ENCODE peak calls at places on chromosome 14, in five cellular contexts. P is uterus, S is A549, A is Peyer's patch, V is IMR-90. T is an unnamed sample.

GRCh38 chr14:93493054-93493453 is 62.3 kb downstream of the UNC79 start:
- DNase-seq in P (no peak), S (no peak), A (no peak), V (no peak), T (no peak)

GRCh38 chr14:35534884-35535793 is 1.2 kb downstream of the INSM2 start:
- DNase-seq in P (no peak), S (peak; percentile 53), A (peak; percentile 72), V (peak; percentile 62), T (no peak)

GRCh38 chr14:96574633-96575191 is 72.5 kb downstream of the PAPOLA start:
- DNase-seq in P (peak; percentile 30), S (no peak), A (no peak), V (peak; percentile 82), T (no peak)

GRCh38 chr14:70616646-70617045 is 16.2 kb upstream of the MED6 start:
- DNase-seq in P (no peak), S (no peak), A (no peak), V (no peak), T (no peak)

GRCh38 chr14:68251766-68252100 is 432.2 kb downstream of the RAD51B start:
- DNase-seq in P (no peak), S (no peak), A (no peak), V (no peak), T (no peak)

GRCh38 chr14:70130498-70130897 is 58.3 kb downstream of the SLC8A3 start:
- DNase-seq in P (no peak), S (no peak), A (no peak), V (no peak), T (no peak)

GRCh38 chr14:68165274-68165843 is 345.8 kb downstream of the RAD51B start:
- DNase-seq in P (no peak), S (peak; percentile 61), A (no peak), V (no peak), T (no peak)

GRCh38 chr14:93049295-93049694 is 66.4 kb downstream of the ITPK1 start:
- DNase-seq in P (no peak), S (peak; percentile 26), A (peak; percentile 89), V (no peak), T (no peak)

GRCh38 chr14:87613856-87614255 is 379.1 kb downstream of the GALC start:
- DNase-seq in P (no peak), S (no peak), A (no peak), V (no peak), T (no peak)

GRCh38 chr14:74568896-74569295 is 43.1 kb downstream of the LTBP2 start:
- DNase-seq in P (no peak), S (no peak), A (peak; percentile 25), V (no peak), T (no peak)

GRCh38 chr14:46988312-46988711 is 336.7 kb upstream of the RPL10L start:
- DNase-seq in P (no peak), S (no peak), A (no peak), V (no peak), T (no peak)

GRCh38 chr14:35261774-35262173 is 30.4 kb upstream of the PSMA6 start:
- DNase-seq in P (no peak), S (peak; percentile 10), A (no peak), V (peak; percentile 7), T (no peak)

GRCh38 chr14:58298880-58299664 is 717 bp downstream of the ARID4A start:
- DNase-seq in P (peak; percentile 29), S (no peak), A (no peak), V (no peak), T (no peak)

GRCh38 chr14:88154321-88154720 is 149.4 kb downstream of the GPR65 start:
- DNase-seq in P (no peak), S (no peak), A (no peak), V (no peak), T (peak; percentile 58)

GRCh38 chr14:77040059-77040308 is 11.5 kb upstream of the IRF2BPL start:
- DNase-seq in P (no peak), S (no peak), A (no peak), V (no peak), T (no peak)

GRCh38 chr14:89429206-89430091 is 12.4 kb upstream of the FOXN3 start:
- DNase-seq in P (no peak), S (no peak), A (no peak), V (peak; percentile 19), T (no peak)

GRCh38 chr14:23321572-23322547 is 603 bp downstream of the PABPN1 start:
- DNase-seq in P (peak; percentile 44), S (peak; percentile 44), A (peak; percentile 78), V (peak; percentile 54), T (no peak)
- TF ChIP-seq POLR2A in P (no peak), S (peak; percentile 42), A (peak; percentile 59), V (peak; percentile 82), T (no peak)

GRCh38 chr14:55062517-55063351 is 11.3 kb downstream of the MAPK1IP1L start:
- DNase-seq in P (no peak), S (no peak), A (no peak), V (no peak), T (no peak)
- H3K4me1 ChIP-seq in P (no peaks in the 10 kb centered on the region), S (no peaks in the 10 kb centered on the region), A (no peaks in the 10 kb centered on the region), V (peaks cover 6% of the 10 kb centered on the region), T (peaks cover 16% of the 10 kb centered on the region)

GRCh38 chr14:24233538-24233866 is 773 bp downstream of the GMPR2 start:
- DNase-seq in P (no peak), S (peak; percentile 21), A (no peak), V (no peak), T (no peak)

GRCh38 chr14:24234095-24235020 is 1.6 kb downstream of the GMPR2 start:
- DNase-seq in P (no peak), S (no peak), A (no peak), V (no peak), T (no peak)

GRCh38 chr14:24231263-24232120 is 675 bp downstream of the NEDD8 start:
- DNase-seq in P (no peak), S (no peak), A (no peak), V (no peak), T (no peak)

GRCh38 chr14:24232121-24232644 is at the start of gene NEDD8:
- DNase-seq in P (peak; percentile 96), S (peak; percentile 89), A (peak; percentile 94), V (peak; percentile 97), T (peak; percentile 98)

GRCh38 chr14:24232645-24233537 is at the start of gene GMPR2:
- DNase-seq in P (no peak), S (no peak), A (no peak), V (no peak), T (no peak)
- TF ChIP-seq POLR2A in P (no peak), S (no peak), A (no peak), V (peak; percentile 1), T (no peak)

GRCh38 chr14:102616318-102616717 is 23.9 kb downstream of the RCOR1 start:
- DNase-seq in P (no peak), S (peak; percentile 11), A (no peak), V (no peak), T (no peak)
- H3K4me1 ChIP-seq in P (no peaks in the 10 kb centered on the region), S (peaks cover 14% of the 10 kb centered on the region), A (no peaks in the 10 kb centered on the region), V (peaks cover 3% of the 10 kb centered on the region), T (peaks cover 19% of the 10 kb centered on the region)

GRCh38 chr14:105479438-105480164 is 5.0 kb downstream of the CRIP2 start:
- DNase-seq in P (no peak), S (no peak), A (no peak), V (no peak), T (no peak)

GRCh38 chr14:105481886-105482454 is 4.7 kb upstream of the CRIP1 start:
- DNase-seq in P (peak; percentile 94), S (peak; percentile 99), A (peak; percentile 96), V (peak; percentile 95), T (no peak)

GRCh38 chr14:105480165-105480564 is 5.5 kb downstream of the CRIP2 start:
- DNase-seq in P (no peak), S (no peak), A (no peak), V (no peak), T (no peak)

GRCh38 chr14:105482486-105483110 is 4.1 kb upstream of the CRIP1 start:
- DNase-seq in P (no peak), S (no peak), A (no peak), V (no peak), T (no peak)

DNA sequence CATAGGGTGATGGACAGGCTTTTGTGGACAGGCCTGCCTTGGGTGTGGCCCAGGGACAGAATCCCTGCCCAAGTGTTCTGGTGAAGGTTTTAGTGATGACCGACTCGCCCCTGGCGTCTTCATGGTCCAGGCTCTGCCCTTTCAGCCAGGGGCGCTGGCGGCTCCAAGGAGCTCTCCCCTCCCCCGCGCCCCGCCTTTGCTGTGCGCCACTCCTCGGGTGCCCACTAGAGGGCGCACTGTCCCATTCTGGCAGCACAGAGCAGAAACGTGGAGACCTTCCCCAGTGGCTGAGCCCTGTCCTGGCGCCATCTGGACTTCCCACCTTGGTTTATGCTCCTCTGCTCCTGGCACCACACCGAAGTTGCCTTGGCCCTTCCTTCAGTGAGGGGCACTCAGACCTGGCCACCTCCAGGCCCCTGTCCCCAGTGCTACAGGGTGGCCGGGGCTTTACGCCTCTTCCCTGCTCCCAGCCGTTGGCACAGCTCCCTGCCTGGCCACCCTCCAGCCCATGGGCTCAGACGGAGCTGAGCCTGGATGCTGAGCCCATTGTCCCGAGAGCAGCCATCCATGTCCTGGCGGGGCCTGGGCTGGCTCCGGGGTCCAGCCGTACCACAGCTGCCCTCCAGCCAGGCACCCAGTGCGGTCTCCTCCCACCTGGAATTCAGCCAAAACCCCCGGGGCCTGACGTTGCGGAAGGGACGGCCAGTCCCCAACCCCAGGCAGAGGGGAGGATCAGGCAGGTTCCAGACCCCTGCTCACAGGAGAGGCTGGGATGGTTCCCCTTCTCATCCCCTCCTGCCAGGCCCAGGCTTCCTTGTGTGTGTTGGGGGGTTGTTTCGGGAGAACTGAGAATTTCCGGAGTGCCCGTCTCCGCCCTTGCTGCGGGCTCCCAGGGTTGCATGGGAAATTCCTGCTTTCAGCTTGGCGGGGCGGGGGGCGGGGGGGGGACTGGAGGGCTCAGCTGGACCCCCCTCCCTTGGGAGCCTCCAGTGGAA is 5.6 kb upstream of the CRIP1 start:
- DNase-seq in P (peak; percentile 88), S (peak; percentile 95), A (peak; percentile 95), V (peak; percentile 81), T (no peak)
- TF ChIP-seq POLR2A in P (peak; percentile 50), S (peak; percentile 61), A (peak; percentile 37), V (peak; percentile 78), T (no peak)

GRCh38 chr14:100067971-100068959 is 3.0 kb downstream of the EVL start:
- DNase-seq in P (peak; percentile 28), S (no peak), A (peak; percentile 58), V (peak; percentile 50), T (no peak)

GRCh38 chr14:100065942-100066574 is 836 bp downstream of the EVL start:
- DNase-seq in P (no peak), S (no peak), A (no peak), V (no peak), T (no peak)

GRCh38 chr14:100066984-100067383 is 1.8 kb downstream of the EVL start:
- DNase-seq in P (no peak), S (no peak), A (no peak), V (no peak), T (no peak)

GRCh38 chr14:100069161-100069800 is 4.1 kb downstream of the EVL start:
- DNase-seq in P (no peak), S (no peak), A (no peak), V (no peak), T (no peak)

GRCh38 chr14:100067481-100067880 is 2.3 kb downstream of the EVL start:
- DNase-seq in P (no peak), S (no peak), A (no peak), V (no peak), T (no peak)
- H3K4me1 ChIP-seq in P (no peaks in the 10 kb centered on the region), S (peaks cover 7% of the 10 kb centered on the region), A (no peaks in the 10 kb centered on the region), V (no peaks in the 10 kb centered on the region), T (peaks cover 36% of the 10 kb centered on the region)

T was measured in vagina.